ENCODE peak calls at places on chromosomes 4 and X, in nine cellular contexts. H, V, U, X, M, E, L, P and G are unnamed samples.
A peak's percentile ranks its signal among the peaks of the same experiment; 100 is the strongest.

GRCh38 chr4:138537739-138538138 is 295.6 kb upstream of the SLC7A11 start:
- DNase-seq in X (peak; percentile 28), E (no peak), V (no peak), U (no peak), M (no peak), P (no peak), L (no peak), H (no peak), G (no peak)

GRCh38 chr4:32117696-32118095 is 1397.5 kb downstream of the PCDH7 start:
- DNase-seq in V (no peak), E (no peak), X (no peak), L (no peak), P (no peak), M (no peak), U (no peak), H (no peak), G (no peak)

GRCh38 chr4:73883306-73883705 is 14.1 kb downstream of the CXCL1 start:
- DNase-seq in V (no peak), M (no peak), X (peak; percentile 83), U (no peak), L (no peak), E (no peak), P (no peak), H (no peak), G (no peak)

GRCh38 chr4:141643557-141643956 is 7.2 kb downstream of the IL15 start:
- DNase-seq in P (no peak), E (no peak), U (no peak), H (no peak), X (peak; percentile 84), M (no peak), L (no peak), V (no peak), G (no peak)

GRCh38 chrX:12548746-12549145 is 242.5 kb upstream of the PRPS2 start:
- DNase-seq in L (no peak), U (no peak), V (peak; percentile 23), X (peak; percentile 48), E (no peak), M (no peak), P (no peak), H (no peak), G (no peak)

GRCh38 chr4:76996445-76996844 is 46.9 kb downstream of the SEPTIN11 start:
- DNase-seq in X (no peak), U (peak; percentile 37), L (no peak), M (no peak), P (no peak), H (no peak), E (no peak), V (no peak), G (no peak)

GRCh38 chr4:112327950-112328349 is 30.8 kb downstream of the ALPK1 start:
- DNase-seq in V (no peak), M (no peak), E (no peak), L (no peak), H (peak; percentile 84), P (no peak), X (peak; percentile 64), U (peak; percentile 46), G (no peak)

GRCh38 chr4:15004701-15005301 is 2.5 kb downstream of the CPEB2 start:
- DNase-seq in H (peak; percentile 55), E (peak; percentile 3), M (peak; percentile 96), L (peak; percentile 69), X (peak; percentile 74), P (peak; percentile 88), U (peak; percentile 23), V (peak; percentile 38), G (peak; percentile 46)

GRCh38 chr4:121822796-121823504 is 733 bp downstream of the CCNA2 start:
- DNase-seq in X (peak; percentile 48), P (peak; percentile 35), U (peak; percentile 15), L (no peak), M (peak; percentile 67), E (no peak), H (no peak), V (no peak), G (peak; percentile 34)

GRCh38 chr4:80097395-80098177 is 24.6 kb upstream of the ANTXR2 start:
- DNase-seq in H (no peak), X (peak; percentile 82), V (no peak), U (peak; percentile 14), L (no peak), P (no peak), M (peak; percentile 74), E (no peak), G (no peak)

GRCh38 chr4:145938618-145939177 is at the start of gene ZNF827:
- DNase-seq in H (peak; percentile 66), M (peak; percentile 84), X (peak; percentile 74), L (peak; percentile 67), P (peak; percentile 71), V (peak; percentile 47), E (peak; percentile 45), U (peak; percentile 42), G (peak; percentile 50)

GRCh38 chrX:132092439-132093065 is 35.3 kb downstream of the FRMD7 start:
- DNase-seq in H (peak; percentile 18), V (peak; percentile 29), P (peak; percentile 34), U (peak; percentile 61), L (peak; percentile 12), E (peak; percentile 7), M (no peak), X (peak; percentile 56), G (peak; percentile 0)

GRCh38 chr4:36374836-36375511 is 93.6 kb downstream of the DTHD1 start:
- DNase-seq in H (no peak), P (no peak), M (peak; percentile 44), L (no peak), V (no peak), E (no peak), U (no peak), X (no peak), G (no peak)

GRCh38 chrX:22999696-23000223 is at the start of gene DDX53:
- DNase-seq in P (no peak), U (no peak), M (no peak), X (no peak), H (no peak), V (no peak), L (no peak), E (no peak), G (no peak)

GRCh38 chrX:118521435-118521834 is 25.8 kb downstream of the DOCK11 start:
- DNase-seq in M (no peak), L (no peak), E (no peak), V (no peak), P (no peak), U (no peak), X (peak; percentile 79), H (no peak), G (no peak)